ENCODE peak calls at places on chromosomes 16 and 17, in six cellular contexts. E is mesendoderm; P is CD8-positive, alpha-beta T cell; K is naive thymus-derived CD4-positive, alpha-beta T cell; A is HFF-Myc; S is adrenal gland. X is an unnamed sample.

GRCh38 chr16:8914098-8914497 is 31.9 kb downstream of the LITAFD start:
- DNase-seq in E (no peak), P (no peak), K (no peak), A (no peak), S (no peak), X (no peak)

GRCh38 chr17:32771396-32771795 is 105.5 kb downstream of the MYO1D start:
- DNase-seq in E (no peak), P (no peak), K (no peak), A (no peak), S (no peak), X (no peak)

GRCh38 chr16:64250866-64251265 is 871.0 kb downstream of the CDH11 start:
- DNase-seq in E (no peak), P (no peak), K (no peak), A (no peak), S (no peak), X (no peak)

GRCh38 chr17:15261063-15261817 is 3.9 kb downstream of the PMP22 start:
- DNase-seq in E (peak), P (no peak), K (no peak), A (no peak), S (peak), X (no peak)

GRCh38 chr16:252366-253337 is 18.0 kb downstream of the FAM234A start:
- DNase-seq in E (no peak), P (no peak), K (peak), A (no peak), S (no peak), X (peak)

GRCh38 chr16:85749686-85750020 is 1.2 kb downstream of the C16orf74 start:
- DNase-seq in E (no peak), P (no peak), K (no peak), A (no peak), S (no peak), X (no peak)

GRCh38 chr16:81179219-81179618 is 59.3 kb upstream of the BCO1 start:
- DNase-seq in E (no peak), P (no peak), K (no peak), A (no peak), S (no peak), X (no peak)

GRCh38 chr17:55852734-55853133 is 101.9 kb downstream of the PCTP start:
- DNase-seq in E (no peak), P (no peak), K (no peak), A (no peak), S (no peak), X (no peak)

GRCh38 chr16:81664153-81664552 is 114.9 kb upstream of the PLCG2 start:
- DNase-seq in E (no peak), P (no peak), K (no peak), A (no peak), S (no peak), X (no peak)

DNA sequence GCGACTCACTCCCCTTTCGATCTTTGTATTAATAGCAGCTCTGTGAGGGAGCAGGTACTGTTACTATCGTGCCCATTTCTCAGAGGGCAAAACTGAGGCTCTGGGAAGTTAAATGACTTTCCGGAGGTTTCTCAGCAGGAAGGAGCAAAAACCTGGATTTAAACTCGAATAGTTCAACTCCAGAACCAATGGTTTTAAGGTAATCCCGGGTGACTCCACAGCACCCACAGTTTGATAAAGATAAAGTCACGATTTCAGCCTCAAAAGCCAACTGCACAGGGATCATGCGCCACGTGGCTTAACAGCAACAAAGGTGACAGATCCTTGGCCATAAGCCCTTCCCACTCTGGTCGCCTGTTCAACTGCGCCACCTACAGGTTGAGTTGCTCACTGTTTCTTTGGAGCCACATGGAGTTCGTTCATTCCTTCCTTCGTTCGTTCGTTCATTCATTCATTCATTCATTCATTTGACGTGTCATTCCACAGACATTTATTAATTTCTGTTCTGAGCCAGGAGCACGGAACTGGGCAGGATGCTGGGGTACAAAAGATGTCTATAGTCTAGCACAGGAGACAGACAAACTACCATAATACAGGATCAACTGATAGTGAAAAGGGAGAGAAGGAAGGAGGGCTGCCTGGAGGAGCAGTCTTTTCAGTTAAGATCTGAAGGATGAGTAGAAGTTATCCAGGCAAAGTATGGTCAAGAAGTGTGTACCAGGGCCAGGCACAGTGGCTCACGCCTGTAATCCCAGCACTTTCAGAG is 134.8 kb downstream of the HS3ST2 start:
- DNase-seq in E (peak), P (no peak), K (peak), A (peak), S (peak), X (peak)
- H3K4me3 ChIP-seq in E (no peak), P (no peak), K (no peak), A (no peak), S (no peak), X (no peak)

GRCh38 chr17:43219001-43219400 is 7.3 kb downstream of the TMEM106A start:
- DNase-seq in E (no peak), P (no peak), K (no peak), A (no peak), S (peak), X (no peak)

GRCh38 chr17:43215341-43215740 is 3.7 kb downstream of the TMEM106A start:
- DNase-seq in E (no peak), P (no peak), K (no peak), A (no peak), S (no peak), X (no peak)

GRCh38 chr17:43217614-43218087 is 6.0 kb downstream of the TMEM106A start:
- DNase-seq in E (no peak), P (peak), K (no peak), A (no peak), S (peak), X (no peak)

GRCh38 chr17:43216762-43217613 is 5.3 kb downstream of the TMEM106A start:
- DNase-seq in E (no peak), P (no peak), K (no peak), A (no peak), S (peak), X (no peak)

GRCh38 chr17:43216369-43216761 is 4.7 kb downstream of the TMEM106A start:
- DNase-seq in E (no peak), P (no peak), K (no peak), A (no peak), S (peak), X (no peak)
- H3K4me3 ChIP-seq in E (no peak), P (no peak), K (no peak), A (no peak), S (no peak), X (no peak)

GRCh38 chr16:19474617-19475016 is 47.3 kb downstream of the GDE1 start:
- DNase-seq in E (no peak), P (no peak), K (no peak), A (no peak), S (no peak), X (no peak)
- H3K4me3 ChIP-seq in E (no peak), P (no peak), K (no peak), A (no peak), S (no peak), X (no peak)

GRCh38 chr17:4307179-4307930 is 43.6 kb upstream of the ANKFY1 start:
- DNase-seq in E (no peak), P (no peak), K (no peak), A (no peak), S (no peak), X (no peak)
- H3K4me3 ChIP-seq in E (no peak), P (no peak), K (no peak), A (no peak), S (no peak), X (no peak)

DNA sequence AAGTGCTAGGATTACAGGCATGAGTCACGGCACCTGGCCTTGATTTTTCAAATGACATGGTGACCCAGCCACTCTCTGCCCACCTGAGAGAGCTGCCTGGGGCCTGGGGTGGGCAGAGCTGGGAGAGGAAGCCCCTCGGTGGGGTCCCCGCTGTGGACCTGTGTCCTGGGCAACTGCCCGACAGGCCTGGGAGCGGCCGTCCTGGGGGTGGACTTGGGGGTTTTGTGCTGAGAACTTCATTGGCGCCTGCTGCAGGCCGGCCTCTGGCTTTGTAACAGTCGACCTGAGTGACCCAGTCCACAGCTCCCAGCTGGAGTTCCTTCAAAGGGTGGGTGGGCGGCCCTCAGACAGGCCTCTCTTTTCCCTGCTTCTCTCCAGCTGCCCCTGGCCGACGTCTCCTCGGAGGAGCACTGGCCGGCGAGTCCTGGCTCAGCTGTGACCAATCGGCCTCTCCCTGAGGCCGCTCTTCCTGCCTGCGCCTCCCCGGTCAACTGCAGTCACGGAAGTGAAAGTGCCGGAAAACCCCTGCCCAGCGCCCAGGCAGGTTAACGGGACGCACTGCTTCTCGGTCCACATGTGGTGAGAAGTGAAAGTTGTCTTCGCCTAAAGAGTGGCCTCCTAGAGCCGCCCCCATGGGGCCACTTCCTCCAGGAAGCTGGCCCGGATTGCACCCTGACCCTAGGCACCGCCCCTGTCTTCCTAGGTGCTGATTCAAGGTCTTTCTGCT is 5.5 kb downstream of the CBFA2T3 start:
- DNase-seq in E (no peak), P (peak), K (no peak), A (no peak), S (no peak), X (peak)
- H3K4me3 ChIP-seq in E (no peak), P (no peak), K (no peak), A (no peak), S (no peak), X (peak)

X was measured in GM12864.